ENCODE peak calls at places on chromosome 11, in four cellular contexts. Y, S, N and W are unnamed samples.
A peak's percentile ranks its signal among the peaks of the same experiment; 100 is the strongest.

GRCh38 chr11:88357323-88358039 is 19.9 kb upstream of the CTSC start:
- DNase-seq in N (no peak), Y (no peak), S (no peak), W (no peak)

GRCh38 chr11:332651-333480 is 12.2 kb upstream of the IFITM3 start:
- DNase-seq in S (no peak), N (no peak), Y (no peak), W (peak; percentile 36)

GRCh38 chr11:12789574-12789973 is 115.4 kb downstream of the TEAD1 start:
- DNase-seq in Y (no peak), S (no peak), N (no peak), W (no peak)

GRCh38 chr11:3855808-3856491 is 486 bp downstream of the STIM1 start:
- DNase-seq in S (no peak), Y (peak; percentile 79), N (peak; percentile 39), W (no peak)

GRCh38 chr11:119650251-119650650 is 78.7 kb downstream of the NECTIN1 start:
- DNase-seq in S (no peak), Y (no peak), N (no peak), W (no peak)

GRCh38 chr11:16252373-16252772 is 104.0 kb downstream of the SOX6 start:
- DNase-seq in S (no peak), N (no peak), Y (no peak), W (no peak)

GRCh38 chr11:33257897-33258630 is 883 bp downstream of the HIPK3 start:
- DNase-seq in Y (peak; percentile 91), S (peak; percentile 97), N (peak; percentile 60), W (peak; percentile 77)

GRCh38 chr11:93303689-93304088 is 26.9 kb upstream of the DEUP1 start:
- DNase-seq in Y (no peak), N (no peak), S (no peak), W (no peak)

GRCh38 chr11:77249427-77249826 is 52.1 kb downstream of the GDPD4 start:
- DNase-seq in N (no peak), S (no peak), Y (no peak), W (no peak)

GRCh38 chr11:93063101-93063500 is 93.7 kb downstream of the MTNR1B start:
- DNase-seq in S (no peak), Y (no peak), N (no peak), W (no peak)

GRCh38 chr11:1503708-1504104 is 17.1 kb upstream of the MOB2 start:
- DNase-seq in Y (peak; percentile 69), S (no peak), N (no peak), W (no peak)

GRCh38 chr11:3807856-3808845 is at the start of gene PGAP2:
- DNase-seq in N (peak; percentile 58), Y (peak; percentile 83), S (no peak), W (peak; percentile 55)

GRCh38 chr11:117959438-117960149 is 26.6 kb upstream of the IL10RA start:
- DNase-seq in Y (no peak), N (no peak), S (no peak), W (no peak)

GRCh38 chr11:120462825-120463224 is 48.7 kb upstream of the GRIK4 start:
- DNase-seq in Y (no peak), N (no peak), S (no peak), W (no peak)

GRCh38 chr11:33830903-33831648 is 56.8 kb upstream of the FBXO3 start:
- DNase-seq in N (no peak), Y (no peak), S (no peak), W (no peak)

GRCh38 chr11:19956228-19956627 is 204.0 kb downstream of the DBX1 start:
- DNase-seq in Y (no peak), N (no peak), S (no peak), W (no peak)

GRCh38 chr11:26841818-26842457 is 120.1 kb upstream of the SLC5A12 start:
- DNase-seq in N (no peak), Y (no peak), S (no peak), W (no peak)
- H3K27ac ChIP-seq in N (no peak overlapping the region), Y (peak overlapping the region; percentile 9), S (peak overlapping the region; percentile 78), W (peak overlapping the region; percentile 67)

DNA sequence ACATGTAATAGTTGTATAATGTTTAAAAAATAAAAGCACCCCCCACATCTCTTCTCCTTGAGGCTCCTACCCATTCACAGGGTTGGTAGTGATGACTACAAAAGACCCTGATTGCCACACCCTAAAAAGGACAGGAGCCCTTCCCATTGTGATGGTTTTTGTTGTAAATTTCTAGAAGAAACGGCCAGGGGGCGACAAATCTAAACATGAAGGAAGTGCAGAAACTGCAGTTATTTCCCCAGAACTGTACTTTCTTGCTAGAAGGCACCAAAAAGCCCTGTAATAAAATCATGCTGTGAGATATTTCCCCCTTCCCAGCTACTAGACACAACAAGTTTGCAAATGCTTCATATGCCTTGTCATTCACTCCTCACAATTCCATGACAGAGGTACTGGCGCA is 10.8 kb downstream of the PRR5L start:
- DNase-seq in S (peak; percentile 55), Y (no peak), N (no peak), W (no peak)
- TF ChIP-seq CTCF in S (no peak), Y (peak; percentile 26), N (peak; percentile 33), W (no peak)

DNA sequence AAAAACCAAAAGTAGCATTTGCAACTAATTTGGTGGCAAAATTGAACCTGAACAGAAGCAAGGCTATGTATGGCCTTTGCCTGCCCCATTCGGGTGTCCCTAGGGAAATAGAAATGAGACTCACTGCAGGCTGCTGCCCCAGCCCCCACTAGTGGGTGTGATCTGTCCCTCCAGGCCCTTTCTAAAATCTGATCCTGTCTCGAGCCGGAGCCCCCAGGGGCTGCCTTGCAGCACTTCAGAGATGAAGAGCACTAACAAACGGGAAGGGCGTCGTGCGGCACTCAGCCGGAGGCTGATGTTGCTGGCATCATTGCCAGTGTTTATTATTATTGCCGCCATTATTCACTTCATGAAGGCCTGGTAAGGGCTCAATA is 43.2 kb downstream of the CD82 start:
- DNase-seq in N (no peak), Y (no peak), S (no peak), W (no peak)
- H3K27ac ChIP-seq in N (peak overlapping the region; percentile 39), Y (peak overlapping the region; percentile 24), S (no peak overlapping the region), W (no peak overlapping the region)

DNA sequence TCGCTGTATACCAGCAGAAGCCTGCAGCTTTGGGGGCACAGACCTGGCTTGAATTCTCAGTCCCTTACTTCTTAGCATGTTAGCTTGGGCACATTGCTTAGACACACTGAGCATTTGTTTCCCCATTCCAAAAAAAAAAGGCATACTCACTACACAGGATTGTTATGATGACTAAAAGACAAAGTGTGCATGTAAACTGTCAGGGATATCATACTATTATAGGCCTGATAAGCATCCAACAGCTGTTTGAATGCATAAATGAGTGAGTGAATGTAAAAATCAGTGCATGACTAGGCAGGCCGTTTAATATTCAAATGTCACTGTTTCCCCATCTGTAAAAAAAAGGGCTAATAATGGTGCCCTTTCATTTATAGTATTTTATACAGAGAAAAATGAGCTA is 26.5 kb downstream of the BARX2 start:
- DNase-seq in Y (no peak), N (no peak), S (no peak), W (no peak)
- TF ChIP-seq CTCF in Y (no peak), N (no peak), S (no peak), W (no peak)

DNA sequence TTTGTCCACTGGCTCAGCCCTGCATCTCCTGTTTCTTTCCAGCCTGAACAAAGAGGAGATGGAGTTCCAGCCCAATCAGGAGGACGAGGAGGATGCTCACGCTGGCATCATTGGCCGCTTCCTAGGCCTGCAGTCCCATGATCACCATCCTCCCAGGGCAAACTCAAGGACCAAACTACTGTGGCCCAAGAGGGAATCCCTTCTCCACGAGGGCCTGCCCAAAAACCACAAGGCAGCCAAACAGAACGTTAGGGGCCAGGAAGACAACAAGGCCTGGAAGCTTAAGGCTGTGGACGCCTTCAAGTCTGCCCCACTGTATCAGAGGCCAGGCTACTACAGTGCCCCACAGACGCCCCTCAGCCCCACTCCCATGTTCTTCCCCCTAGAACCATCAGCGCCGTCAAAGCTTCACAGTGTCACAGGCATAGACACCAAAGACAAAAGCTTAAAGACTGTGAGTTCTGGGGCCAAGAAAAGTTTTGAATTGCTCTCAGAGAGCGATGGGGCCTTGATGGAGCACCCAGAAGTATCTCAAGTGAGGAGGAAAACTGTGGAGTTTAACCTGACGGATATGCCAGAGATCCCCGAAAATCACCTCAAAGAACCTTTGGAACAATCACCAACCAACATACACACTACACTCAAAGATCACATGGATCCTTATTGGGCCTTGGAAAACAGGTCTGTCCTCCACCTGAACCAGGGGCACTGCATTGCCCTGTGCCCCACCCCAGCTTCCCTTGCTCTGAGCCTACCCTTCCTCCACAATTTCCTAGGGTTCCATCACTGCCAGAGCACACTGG is 5.0 kb downstream of the FTH1 start:
- DNase-seq in Y (no peak), N (no peak), S (no peak), W (no peak)
- H3K27ac ChIP-seq in Y (peak overlapping the region; percentile 97), N (no peak overlapping the region), S (peak overlapping the region; percentile 61), W (peak overlapping the region; percentile 100)

GRCh38 chr11:133163463-133164419 is 368.6 kb downstream of the OPCML start:
- DNase-seq in S (no peak), Y (no peak), N (no peak), W (no peak)
- TF ChIP-seq CTCF in S (peak; percentile 61), Y (peak; percentile 70), N (no peak), W (peak; percentile 31)

DNA sequence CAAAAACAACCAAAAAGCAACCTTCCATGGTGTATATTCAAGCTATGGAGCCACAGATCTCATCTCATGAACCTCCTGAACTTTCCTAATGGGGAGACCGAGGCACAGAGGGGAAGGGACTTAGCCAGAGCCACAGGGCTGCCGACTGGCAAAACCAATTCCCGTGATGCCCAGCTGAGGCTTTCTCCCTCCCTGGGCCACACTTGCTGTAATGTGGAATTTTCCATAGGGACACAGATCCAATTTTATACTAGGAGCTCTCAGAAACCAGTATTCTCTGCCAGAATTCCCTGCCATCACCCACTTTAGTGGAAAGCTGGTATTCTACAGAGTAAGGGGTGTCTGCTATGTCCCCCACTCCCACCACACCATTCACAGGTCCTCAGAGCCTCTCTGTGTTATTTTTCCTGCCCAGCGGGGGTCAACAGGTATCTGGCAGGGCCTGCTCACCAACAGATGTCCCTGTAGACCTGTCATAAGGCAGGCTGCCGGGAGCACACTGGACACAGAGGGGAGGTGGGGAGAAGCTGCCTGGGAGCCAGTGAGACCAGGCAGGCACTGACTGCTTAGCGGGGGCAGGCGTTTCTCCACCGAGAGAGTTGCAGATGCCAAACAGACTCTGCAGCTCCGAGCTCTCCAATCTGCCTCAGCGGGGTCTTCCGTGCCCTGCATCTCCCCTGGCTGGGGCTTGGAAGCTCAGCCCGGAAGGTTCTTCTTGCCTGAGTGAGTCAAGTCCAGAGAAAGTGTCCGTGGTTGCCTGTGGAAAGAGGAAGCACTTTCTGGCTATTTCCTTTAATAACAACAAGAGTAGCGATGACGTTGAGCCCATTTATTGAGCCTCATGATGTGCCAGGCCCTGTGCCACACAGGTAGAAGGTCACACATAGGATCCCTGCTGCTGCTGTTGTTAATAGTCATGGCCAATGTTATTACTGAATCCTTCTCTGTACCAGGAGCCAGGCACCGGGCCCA is 26.3 kb downstream of the RPS6KA4 start:
- DNase-seq in N (no peak), Y (no peak), S (no peak), W (no peak)
- H3K27ac ChIP-seq in N (no peak overlapping the region), Y (no peak overlapping the region), S (no peak overlapping the region), W (no peak overlapping the region)